ENCODE peak calls at places on chromosome 14, in ten cellular contexts. B is AG10803, J is GM10248, O is GM20000, V is nephron progenitor cell, L is GM12865, A is heart right ventricle, R is colonic mucosa, E is lower lobe of right lung, C is epithelial cell of esophagus. W is an unnamed sample.

GRCh38 chr14:67999693-68000384 is 180.3 kb downstream of the RAD51B start:
- DNase-seq in E (no peak), L (no peak), C (peak), B (peak), A (no peak), R (no peak), O (no peak), J (no peak), V (no peak), W (no peak)

GRCh38 chr14:77243853-77244252 is 27.2 kb downstream of the NGB start:
- DNase-seq in J (peak), A (no peak), E (no peak), L (peak), R (no peak), C (no peak), V (no peak), B (no peak), O (no peak), W (no peak)

GRCh38 chr14:56310643-56311042 is 192.4 kb downstream of the PELI2 start:
- DNase-seq in O (no peak), A (no peak), V (no peak), B (peak), L (no peak), C (no peak), R (no peak), J (no peak), E (no peak), W (no peak)

GRCh38 chr14:67820428-67820881 is 876 bp downstream of the RAD51B start:
- DNase-seq in A (no peak), J (peak), C (peak), V (no peak), L (peak), E (no peak), B (peak), R (peak), O (no peak), W (no peak)

GRCh38 chr14:34981743-34982420 is 910 bp upstream of the SRP54 start:
- DNase-seq in R (peak), O (no peak), C (peak), A (no peak), J (no peak), L (peak), B (no peak), E (no peak), V (peak), W (no peak)

GRCh38 chr14:104512771-104513640 is 66.6 kb upstream of the C14orf180 start:
- DNase-seq in J (no peak), E (no peak), C (no peak), V (no peak), L (no peak), B (no peak), A (no peak), O (no peak), R (no peak), W (no peak)

GRCh38 chr14:87748558-87748957 is 244.4 kb downstream of the GALC start:
- DNase-seq in R (no peak), C (no peak), V (no peak), A (no peak), B (no peak), O (no peak), J (no peak), L (no peak), E (no peak), W (no peak)

GRCh38 chr14:89681086-89682018 is 264.3 kb upstream of the FOXN3 start:
- DNase-seq in C (peak), V (no peak), O (peak), A (no peak), J (peak), B (no peak), L (peak), E (peak), R (no peak), W (peak)

GRCh38 chr14:33118653-33119052 is 180.0 kb downstream of the NPAS3 start:
- DNase-seq in E (no peak), A (no peak), J (no peak), L (no peak), B (no peak), O (no peak), R (no peak), V (peak), C (no peak), W (no peak)

GRCh38 chr14:70916300-70916699 is 9.0 kb downstream of the PCNX1 start:
- DNase-seq in L (no peak), B (no peak), R (no peak), J (no peak), V (no peak), C (no peak), E (no peak), A (no peak), O (no peak), W (no peak)

GRCh38 chr14:63045234-63045611 is at the start of gene KCNH5:
- DNase-seq in E (peak), L (no peak), C (peak), R (no peak), J (peak), B (peak), A (peak), O (no peak), V (peak), W (peak)

GRCh38 chr14:101109347-101109638 is 205.8 kb upstream of the RTL1 start:
- DNase-seq in A (no peak), O (no peak), E (no peak), C (no peak), J (no peak), B (no peak), R (no peak), V (no peak), L (no peak), W (no peak)

GRCh38 chr14:104442611-104443390 is 136.8 kb upstream of the C14orf180 start:
- DNase-seq in J (no peak), V (no peak), O (no peak), L (no peak), R (peak), E (no peak), C (no peak), A (no peak), B (no peak), W (no peak)

GRCh38 chr14:29037428-29037827 is 270.8 kb downstream of the FOXG1 start:
- DNase-seq in V (no peak), E (no peak), A (no peak), L (no peak), B (peak), C (peak), J (no peak), O (no peak), R (no peak), W (no peak)

GRCh38 chr14:69543341-69544249 is 31.1 kb downstream of the CCDC177 start:
- DNase-seq in L (peak), R (peak), V (peak), B (peak), C (peak), O (no peak), J (no peak), A (no peak), E (peak), W (no peak)

GRCh38 chr14:20603813-20604212 is 12.6 kb upstream of the RNASE12 start:
- DNase-seq in J (no peak), V (no peak), B (no peak), O (no peak), L (no peak), E (no peak), C (no peak), R (no peak), A (no peak), W (no peak)

GRCh38 chr14:97353102-97353501 is 555.9 kb downstream of the VRK1 start:
- DNase-seq in O (no peak), R (no peak), E (no peak), J (no peak), A (no peak), L (peak), B (no peak), C (no peak), V (no peak), W (no peak)

GRCh38 chr14:104425171-104425681 is 154.3 kb upstream of the C14orf180 start:
- DNase-seq in A (no peak), C (no peak), J (no peak), L (no peak), V (no peak), R (no peak), B (no peak), E (no peak), O (no peak), W (no peak)

GRCh38 chr14:74820288-74820687 is 55.7 kb downstream of the PROX2 start:
- DNase-seq in E (no peak), C (no peak), B (no peak), J (no peak), V (no peak), R (no peak), O (no peak), A (no peak), L (no peak), W (no peak)

GRCh38 chr14:59199614-59200013 is 11.1 kb downstream of the DAAM1 start:
- DNase-seq in V (no peak), O (no peak), E (no peak), R (no peak), J (no peak), C (no peak), B (no peak), L (no peak), A (no peak), W (no peak)

GRCh38 chr14:59200214-59200613 is 11.7 kb downstream of the DAAM1 start:
- DNase-seq in C (no peak), B (no peak), V (no peak), A (no peak), L (no peak), E (no peak), J (no peak), R (no peak), O (no peak), W (no peak)

GRCh38 chr14:59197695-59198262 is 9.3 kb downstream of the DAAM1 start:
- DNase-seq in A (no peak), C (no peak), L (no peak), J (no peak), B (no peak), R (no peak), E (no peak), O (no peak), V (no peak), W (no peak)

GRCh38 chr14:59202031-59202430 is 13.6 kb downstream of the DAAM1 start:
- DNase-seq in L (peak), C (no peak), A (no peak), B (no peak), O (no peak), J (no peak), E (no peak), V (no peak), R (no peak), W (no peak)

DNA sequence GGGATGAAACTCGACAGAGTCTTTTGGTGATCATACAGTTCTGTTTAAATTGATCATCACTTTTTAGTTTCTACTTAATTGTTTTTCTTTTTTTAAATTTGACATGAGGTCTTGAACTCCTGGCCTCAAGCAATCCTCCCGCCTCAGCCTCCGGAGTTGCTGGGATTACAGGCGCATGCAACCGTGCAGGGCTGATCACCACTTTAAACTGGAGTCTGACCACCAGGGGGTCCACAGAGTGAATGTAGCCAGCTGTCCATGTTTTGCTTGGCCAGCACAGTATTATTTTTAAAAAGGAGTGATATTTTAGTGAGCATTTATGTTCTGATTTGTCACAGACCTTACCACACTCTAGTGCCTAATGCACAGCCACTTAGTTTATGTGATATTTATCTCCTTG is 10.7 kb downstream of the DAAM1 start:
- DNase-seq in L (no peak), A (no peak), O (no peak), V (no peak), C (no peak), B (no peak), R (no peak), E (no peak), J (no peak), W (no peak)
- TF ChIP-seq CTCF in L (no peak), A (no peak), O (no peak), V (peak), C (no peak), B (peak), R (no peak), E (no peak), J (no peak), W (no peak)

GRCh38 chr14:103091883-103092222 is 2.7 kb upstream of the EXOC3L4 start:
- DNase-seq in A (no peak), O (no peak), C (no peak), B (no peak), J (no peak), E (no peak), V (no peak), L (no peak), R (no peak), W (no peak)
- TF ChIP-seq CTCF in A (no peak), O (no peak), C (no peak), B (no peak), J (no peak), E (no peak), V (no peak), L (no peak), R (no peak), W (no peak)

DNA sequence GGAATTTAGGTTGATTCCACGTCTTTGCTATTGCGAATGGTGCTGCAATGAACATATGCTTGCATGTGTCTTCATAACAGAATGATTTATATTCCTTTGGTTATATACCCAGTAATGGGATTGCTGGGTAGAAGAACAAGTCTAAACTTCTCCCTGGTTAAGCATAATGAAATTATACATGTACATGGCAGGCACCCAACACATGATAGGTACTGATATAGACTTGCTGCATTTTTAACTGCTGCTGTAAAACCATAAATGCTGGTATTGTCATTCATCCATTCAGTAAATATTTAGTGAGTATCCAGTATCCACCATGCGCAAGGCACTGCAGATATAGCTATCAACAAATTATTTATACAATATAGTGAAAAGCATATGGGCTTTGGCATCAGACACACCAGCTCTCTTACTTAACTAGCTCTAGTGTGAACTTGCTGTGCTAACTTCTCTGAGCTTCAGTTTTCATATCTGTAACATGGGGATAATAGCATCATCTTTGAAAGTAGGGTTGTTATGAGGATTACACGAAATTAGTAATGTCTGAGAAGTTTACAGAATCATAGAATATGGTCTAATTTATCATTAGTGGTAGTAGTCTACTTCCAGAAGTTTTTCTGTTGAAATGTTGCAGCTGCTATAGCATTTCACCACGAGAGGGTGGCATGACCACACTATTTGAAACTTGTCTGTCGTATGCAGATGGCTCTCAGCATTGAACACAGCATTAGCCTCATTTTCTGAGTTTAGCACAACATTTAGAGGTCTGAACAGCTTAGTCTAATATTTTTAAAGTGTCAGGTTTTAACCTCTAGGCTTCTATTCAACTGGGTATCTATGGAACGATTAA is 32.0 kb upstream of the SEL1L start:
- DNase-seq in A (no peak), L (peak), E (no peak), B (peak), R (no peak), O (peak), J (peak), C (peak), V (peak), W (peak)
- TF ChIP-seq CTCF in A (peak), L (peak), E (peak), B (peak), R (peak), O (peak), J (peak), C (peak), V (peak), W (peak)

GRCh38 chr14:94128216-94128839 is 1.1 kb downstream of the IFI27L2 start:
- DNase-seq in E (no peak), B (no peak), A (no peak), O (no peak), C (no peak), L (no peak), J (no peak), V (no peak), R (no peak), W (no peak)

GRCh38 chr14:94135476-94135875 is 6.1 kb upstream of the IFI27L2 start:
- DNase-seq in J (no peak), A (no peak), E (no peak), O (no peak), V (no peak), B (no peak), C (no peak), L (no peak), R (no peak), W (no peak)

GRCh38 chr14:94129758-94130414 is 482 bp upstream of the IFI27L2 start:
- DNase-seq in A (peak), C (peak), R (peak), O (peak), L (peak), V (peak), B (peak), E (no peak), J (no peak), W (peak)

GRCh38 chr14:94129111-94129757 is at the start of gene IFI27L2:
- DNase-seq in A (peak), C (peak), R (peak), V (peak), O (peak), B (peak), L (peak), J (peak), E (peak), W (peak)

GRCh38 chr14:94132285-94132887 is 3.0 kb upstream of the IFI27L2 start:
- DNase-seq in C (peak), A (no peak), R (peak), L (peak), V (peak), O (peak), B (peak), E (no peak), J (peak), W (peak)
- TF ChIP-seq CTCF in C (peak), A (peak), R (peak), L (peak), V (peak), O (peak), B (peak), E (peak), J (peak), W (peak)

GRCh38 chr14:72736348-72736747 is 157.6 kb downstream of the DPF3 start:
- DNase-seq in E (no peak), V (no peak), O (no peak), J (no peak), C (no peak), R (no peak), L (peak), A (no peak), B (peak), W (no peak)
- TF ChIP-seq CTCF in E (no peak), V (no peak), O (no peak), J (no peak), C (no peak), R (no peak), L (peak), A (no peak), B (peak), W (no peak)

GRCh38 chr14:24235804-24236688 is 3.3 kb downstream of the GMPR2 start:
- DNase-seq in A (no peak), C (no peak), O (no peak), J (no peak), E (no peak), B (no peak), V (no peak), R (no peak), L (no peak), W (no peak)
- TF ChIP-seq CTCF in A (no peak), C (no peak), O (no peak), J (no peak), E (no peak), B (no peak), V (no peak), R (no peak), L (no peak), W (no peak)

W was measured in GM13977.